ENCODE peak calls at places on chromosome X, in seven cellular contexts. One of them, this sample, is unnamed.

GRCh38 chrX:2385224-2385623 is 115.6 kb downstream of the DHRSX start:
- DNase-seq in tibial nerve: no peak
- DNase-seq in left lung: no peak
- DNase-seq in CD8-positive, alpha-beta T cell: no peak
- DNase-seq in adrenal gland: no peak
- DNase-seq in HepG2: no peak
- DNase-seq in upper lobe of left lung: no peak
- DNase-seq in this sample: peak

GRCh38 chrX:38052096-38052495 is 45.7 kb downstream of the SYTL5 start:
- DNase-seq in left lung: no peak
- DNase-seq in CD8-positive, alpha-beta T cell: no peak
- DNase-seq in HepG2: no peak
- DNase-seq in upper lobe of left lung: no peak
- DNase-seq in adrenal gland: no peak
- DNase-seq in tibial nerve: no peak
- DNase-seq in this sample: peak

GRCh38 chrX:56793533-56794320 is 64.7 kb downstream of the NBDY start:
- DNase-seq in upper lobe of left lung: no peak
- DNase-seq in adrenal gland: peak
- DNase-seq in left lung: peak
- DNase-seq in CD8-positive, alpha-beta T cell: no peak
- DNase-seq in HepG2: no peak
- DNase-seq in tibial nerve: no peak
- DNase-seq in this sample: no peak

GRCh38 chrX:76454456-76454927 is 27.0 kb downstream of the MAGEE1 start:
- DNase-seq in CD8-positive, alpha-beta T cell: no peak
- DNase-seq in tibial nerve: no peak
- DNase-seq in adrenal gland: no peak
- DNase-seq in HepG2: peak
- DNase-seq in upper lobe of left lung: no peak
- DNase-seq in left lung: no peak
- DNase-seq in this sample: no peak

GRCh38 chrX:72349190-72349589 is 43.5 kb upstream of the CITED1 start:
- DNase-seq in CD8-positive, alpha-beta T cell: no peak
- DNase-seq in tibial nerve: no peak
- DNase-seq in HepG2: no peak
- DNase-seq in upper lobe of left lung: no peak
- DNase-seq in left lung: no peak
- DNase-seq in adrenal gland: peak
- DNase-seq in this sample: no peak

GRCh38 chrX:69025802-69026301 is 139.4 kb downstream of the PJA1 start:
- DNase-seq in tibial nerve: no peak
- DNase-seq in HepG2: no peak
- DNase-seq in adrenal gland: no peak
- DNase-seq in CD8-positive, alpha-beta T cell: no peak
- DNase-seq in left lung: no peak
- DNase-seq in upper lobe of left lung: no peak
- DNase-seq in this sample: no peak

GRCh38 chrX:124347242-124347641 is 879 bp downstream of the SH2D1A start:
- DNase-seq in upper lobe of left lung: no peak
- DNase-seq in adrenal gland: no peak
- DNase-seq in left lung: no peak
- DNase-seq in CD8-positive, alpha-beta T cell: no peak
- DNase-seq in tibial nerve: no peak
- DNase-seq in HepG2: no peak
- DNase-seq in this sample: no peak

GRCh38 chrX:139680356-139680755 is 27.6 kb downstream of the MCF2 start:
- DNase-seq in adrenal gland: no peak
- DNase-seq in CD8-positive, alpha-beta T cell: no peak
- DNase-seq in HepG2: no peak
- DNase-seq in tibial nerve: no peak
- DNase-seq in upper lobe of left lung: no peak
- DNase-seq in left lung: no peak
- DNase-seq in this sample: no peak

GRCh38 chrX:135632353-135632752 is 81.1 kb upstream of the CT45A1 start:
- DNase-seq in upper lobe of left lung: no peak
- DNase-seq in adrenal gland: no peak
- DNase-seq in tibial nerve: no peak
- DNase-seq in HepG2: no peak
- DNase-seq in left lung: no peak
- DNase-seq in CD8-positive, alpha-beta T cell: no peak
- DNase-seq in this sample: no peak
- TF ChIP-seq CTCF in upper lobe of left lung: no peak
- TF ChIP-seq CTCF in adrenal gland: no peak
- TF ChIP-seq CTCF in tibial nerve: no peak
- TF ChIP-seq CTCF in HepG2: no peak
- TF ChIP-seq CTCF in left lung: no peak
- TF ChIP-seq CTCF in CD8-positive, alpha-beta T cell: no peak
- TF ChIP-seq CTCF in this sample: no peak

DNA sequence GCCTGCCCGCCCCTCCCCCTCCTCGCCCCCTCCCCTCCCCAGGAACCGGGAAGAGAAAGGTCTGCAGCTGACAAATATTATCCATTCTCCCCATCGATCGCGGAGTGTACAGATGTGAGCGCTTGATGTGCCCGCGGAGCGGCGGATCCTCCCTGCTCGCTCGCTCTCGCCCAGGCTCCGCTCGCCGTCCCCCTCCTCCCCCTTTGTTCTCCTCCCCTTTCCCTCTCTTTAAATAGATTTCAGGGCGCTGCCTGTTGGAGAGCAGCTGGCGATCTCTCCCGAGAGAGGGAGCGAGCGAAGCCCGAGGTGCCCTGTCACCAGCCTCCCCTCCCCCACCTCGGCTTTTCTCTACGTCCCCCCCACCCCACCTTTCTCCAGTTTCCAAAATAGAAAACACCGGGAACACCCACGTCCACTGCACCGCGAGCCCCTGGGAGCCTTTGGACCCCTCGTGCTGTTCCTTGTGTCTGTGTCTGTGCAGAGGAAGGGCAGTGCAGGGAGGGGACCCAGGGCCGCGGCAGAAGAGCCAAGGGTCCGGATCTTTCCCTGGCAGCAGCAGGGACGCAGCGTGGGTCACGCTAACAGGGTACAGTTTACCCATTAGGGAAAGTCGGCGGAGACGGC is 56.6 kb upstream of the BCOR start:
- DNase-seq in HepG2: peak
- DNase-seq in tibial nerve: no peak
- DNase-seq in adrenal gland: no peak
- DNase-seq in CD8-positive, alpha-beta T cell: no peak
- DNase-seq in left lung: no peak
- DNase-seq in upper lobe of left lung: peak
- DNase-seq in this sample: no peak
- H3K4me3 ChIP-seq in HepG2: peak
- H3K4me3 ChIP-seq in tibial nerve: peak
- H3K4me3 ChIP-seq in adrenal gland: no peak
- H3K4me3 ChIP-seq in CD8-positive, alpha-beta T cell: peak
- H3K4me3 ChIP-seq in left lung: peak
- H3K4me3 ChIP-seq in upper lobe of left lung: peak
- H3K4me3 ChIP-seq in this sample: peak

DNA sequence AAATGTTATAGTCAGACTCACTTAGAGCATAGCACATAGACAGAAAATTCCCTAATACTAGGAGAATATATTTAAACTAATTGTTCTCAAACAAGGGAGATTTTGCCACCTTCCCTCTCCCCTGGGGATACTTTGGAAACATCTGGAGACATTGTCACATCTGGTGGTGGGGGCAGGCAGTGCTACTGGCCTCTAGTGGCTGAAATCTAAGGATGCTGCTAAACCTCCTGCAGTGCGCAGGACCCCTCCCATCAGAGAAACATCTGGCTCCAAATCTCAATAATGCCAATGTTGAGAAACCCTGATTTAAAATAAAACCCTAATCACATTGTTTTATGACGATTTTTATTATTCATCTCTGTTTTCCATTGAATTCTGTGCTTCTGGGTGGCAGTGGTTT is 244.9 kb downstream of the FRMPD4 start:
- DNase-seq in adrenal gland: no peak
- DNase-seq in CD8-positive, alpha-beta T cell: no peak
- DNase-seq in tibial nerve: no peak
- DNase-seq in left lung: no peak
- DNase-seq in HepG2: no peak
- DNase-seq in upper lobe of left lung: no peak
- DNase-seq in this sample: no peak
- TF ChIP-seq CTCF in adrenal gland: no peak
- TF ChIP-seq CTCF in CD8-positive, alpha-beta T cell: no peak
- TF ChIP-seq CTCF in tibial nerve: no peak
- TF ChIP-seq CTCF in left lung: no peak
- TF ChIP-seq CTCF in HepG2: no peak
- TF ChIP-seq CTCF in upper lobe of left lung: no peak
- TF ChIP-seq CTCF in this sample: peak

GRCh38 chrX:44903107-44903506 is 30.1 kb downstream of the KDM6A start:
- DNase-seq in adrenal gland: no peak
- DNase-seq in tibial nerve: no peak
- DNase-seq in upper lobe of left lung: no peak
- DNase-seq in HepG2: peak
- DNase-seq in left lung: no peak
- DNase-seq in CD8-positive, alpha-beta T cell: no peak
- DNase-seq in this sample: peak

GRCh38 chrX:44896566-44897186 is 23.7 kb downstream of the KDM6A start:
- DNase-seq in adrenal gland: no peak
- DNase-seq in tibial nerve: no peak
- DNase-seq in upper lobe of left lung: no peak
- DNase-seq in CD8-positive, alpha-beta T cell: no peak
- DNase-seq in HepG2: no peak
- DNase-seq in left lung: no peak
- DNase-seq in this sample: no peak

GRCh38 chrX:44897539-44897938 is 24.6 kb downstream of the KDM6A start:
- DNase-seq in upper lobe of left lung: no peak
- DNase-seq in CD8-positive, alpha-beta T cell: no peak
- DNase-seq in left lung: no peak
- DNase-seq in HepG2: no peak
- DNase-seq in adrenal gland: no peak
- DNase-seq in tibial nerve: no peak
- DNase-seq in this sample: no peak

GRCh38 chrX:44903842-44904530 is 31.0 kb downstream of the KDM6A start:
- DNase-seq in left lung: no peak
- DNase-seq in CD8-positive, alpha-beta T cell: no peak
- DNase-seq in HepG2: no peak
- DNase-seq in tibial nerve: no peak
- DNase-seq in adrenal gland: no peak
- DNase-seq in upper lobe of left lung: no peak
- DNase-seq in this sample: no peak

GRCh38 chrX:44898411-44899221 is 25.6 kb downstream of the KDM6A start:
- DNase-seq in HepG2: peak
- DNase-seq in upper lobe of left lung: no peak
- DNase-seq in adrenal gland: no peak
- DNase-seq in left lung: no peak
- DNase-seq in CD8-positive, alpha-beta T cell: no peak
- DNase-seq in tibial nerve: no peak
- DNase-seq in this sample: no peak
- H3K4me3 ChIP-seq in HepG2: no peak
- H3K4me3 ChIP-seq in upper lobe of left lung: no peak
- H3K4me3 ChIP-seq in adrenal gland: no peak
- H3K4me3 ChIP-seq in left lung: no peak
- H3K4me3 ChIP-seq in CD8-positive, alpha-beta T cell: no peak
- H3K4me3 ChIP-seq in tibial nerve: no peak
- H3K4me3 ChIP-seq in this sample: no peak

GRCh38 chrX:54043696-54044125 is 562 bp downstream of the PHF8 start:
- DNase-seq in CD8-positive, alpha-beta T cell: no peak
- DNase-seq in adrenal gland: no peak
- DNase-seq in tibial nerve: no peak
- DNase-seq in left lung: peak
- DNase-seq in upper lobe of left lung: peak
- DNase-seq in HepG2: no peak
- DNase-seq in this sample: no peak

GRCh38 chrX:54044877-54045328 is 630 bp upstream of the PHF8 start:
- DNase-seq in upper lobe of left lung: no peak
- DNase-seq in HepG2: peak
- DNase-seq in tibial nerve: no peak
- DNase-seq in CD8-positive, alpha-beta T cell: no peak
- DNase-seq in adrenal gland: no peak
- DNase-seq in left lung: no peak
- DNase-seq in this sample: no peak

GRCh38 chrX:54044126-54044876 is at the start of gene PHF8:
- DNase-seq in adrenal gland: peak
- DNase-seq in CD8-positive, alpha-beta T cell: peak
- DNase-seq in left lung: peak
- DNase-seq in HepG2: peak
- DNase-seq in upper lobe of left lung: peak
- DNase-seq in tibial nerve: peak
- DNase-seq in this sample: peak

GRCh38 chrX:54043084-54043483 is 1.2 kb downstream of the PHF8 start:
- DNase-seq in upper lobe of left lung: no peak
- DNase-seq in CD8-positive, alpha-beta T cell: no peak
- DNase-seq in tibial nerve: no peak
- DNase-seq in left lung: no peak
- DNase-seq in HepG2: no peak
- DNase-seq in adrenal gland: no peak
- DNase-seq in this sample: no peak

GRCh38 chrX:54042609-54043010 is 1.7 kb downstream of the PHF8 start:
- DNase-seq in CD8-positive, alpha-beta T cell: no peak
- DNase-seq in adrenal gland: peak
- DNase-seq in upper lobe of left lung: peak
- DNase-seq in tibial nerve: no peak
- DNase-seq in HepG2: peak
- DNase-seq in left lung: peak
- DNase-seq in this sample: no peak
- TF ChIP-seq CTCF in CD8-positive, alpha-beta T cell: no peak
- TF ChIP-seq CTCF in adrenal gland: peak
- TF ChIP-seq CTCF in upper lobe of left lung: no peak
- TF ChIP-seq CTCF in tibial nerve: peak
- TF ChIP-seq CTCF in HepG2: peak
- TF ChIP-seq CTCF in left lung: no peak
- TF ChIP-seq CTCF in this sample: peak

GRCh38 chrX:9467751-9468150 is 2.9 kb downstream of the TBL1X start:
- DNase-seq in upper lobe of left lung: no peak
- DNase-seq in CD8-positive, alpha-beta T cell: no peak
- DNase-seq in left lung: no peak
- DNase-seq in tibial nerve: no peak
- DNase-seq in adrenal gland: no peak
- DNase-seq in HepG2: no peak
- DNase-seq in this sample: no peak

GRCh38 chrX:9467181-9467580 is 2.3 kb downstream of the TBL1X start:
- DNase-seq in upper lobe of left lung: no peak
- DNase-seq in HepG2: no peak
- DNase-seq in adrenal gland: no peak
- DNase-seq in left lung: no peak
- DNase-seq in CD8-positive, alpha-beta T cell: no peak
- DNase-seq in tibial nerve: no peak
- DNase-seq in this sample: no peak

GRCh38 chrX:9465380-9466114 is 689 bp downstream of the TBL1X start:
- DNase-seq in upper lobe of left lung: peak
- DNase-seq in adrenal gland: peak
- DNase-seq in left lung: no peak
- DNase-seq in CD8-positive, alpha-beta T cell: no peak
- DNase-seq in HepG2: no peak
- DNase-seq in tibial nerve: no peak
- DNase-seq in this sample: no peak

GRCh38 chrX:9466115-9466495 is 1.2 kb downstream of the TBL1X start:
- DNase-seq in HepG2: no peak
- DNase-seq in left lung: peak
- DNase-seq in CD8-positive, alpha-beta T cell: no peak
- DNase-seq in upper lobe of left lung: peak
- DNase-seq in tibial nerve: no peak
- DNase-seq in adrenal gland: peak
- DNase-seq in this sample: no peak

GRCh38 chrX:9466711-9467110 is 1.9 kb downstream of the TBL1X start:
- DNase-seq in HepG2: no peak
- DNase-seq in upper lobe of left lung: no peak
- DNase-seq in adrenal gland: no peak
- DNase-seq in left lung: no peak
- DNase-seq in CD8-positive, alpha-beta T cell: no peak
- DNase-seq in tibial nerve: no peak
- DNase-seq in this sample: no peak
- H3K4me3 ChIP-seq in HepG2: peak
- H3K4me3 ChIP-seq in upper lobe of left lung: peak
- H3K4me3 ChIP-seq in adrenal gland: no peak
- H3K4me3 ChIP-seq in left lung: peak
- H3K4me3 ChIP-seq in CD8-positive, alpha-beta T cell: peak
- H3K4me3 ChIP-seq in tibial nerve: no peak
- H3K4me3 ChIP-seq in this sample: peak